ENCODE peak calls at places on chromosomes 2 and 18, in seven cellular contexts. B is OCI-LY7, K is A549, E is GM23338, L is IMR-90, M is neural progenitor cell, X is ascending aorta. H is an unnamed sample.

GRCh38 chr2:216082805-216083204 is 1.1 kb downstream of the TMEM169 start:
- DNase-seq in B (peak; percentile 26), K (peak; percentile 14), E (peak; percentile 45), L (peak; percentile 9), M (peak; percentile 32), X (no peak), H (peak; percentile 51)

GRCh38 chr2:68045337-68045736 is 17.5 kb downstream of the C1D start:
- DNase-seq in B (no peak), K (no peak), E (no peak), L (no peak), M (no peak), X (no peak), H (peak; percentile 28)

GRCh38 chr2:217162533-217162932 is 302.7 kb upstream of the TNP1 start:
- DNase-seq in B (no peak), K (no peak), E (no peak), L (peak; percentile 99), M (peak; percentile 19), X (no peak), H (no peak)

GRCh38 chr2:191020742-191021381 is 6.9 kb upstream of the STAT1 start:
- DNase-seq in B (no peak), K (peak; percentile 67), E (no peak), L (peak; percentile 93), M (no peak), X (no peak), H (no peak)

GRCh38 chr2:232568161-232568560 is 17.7 kb downstream of the EIF4E2 start:
- DNase-seq in B (no peak), K (peak; percentile 21), E (no peak), L (peak; percentile 84), M (no peak), X (no peak), H (no peak)

GRCh38 chr18:46706968-46707367 is 49.9 kb downstream of the ST8SIA5 start:
- DNase-seq in B (no peak), K (no peak), E (peak; percentile 37), L (no peak), M (no peak), X (no peak), H (no peak)

GRCh38 chr2:96271995-96272394 is 6.0 kb downstream of the CIAO1 start:
- DNase-seq in B (no peak), K (peak; percentile 26), E (no peak), L (no peak), M (no peak), X (no peak), H (no peak)

GRCh38 chr2:131023758-131024157 is 69.5 kb downstream of the FAM168B start:
- DNase-seq in B (no peak), K (no peak), E (no peak), L (no peak), M (no peak), X (no peak), H (no peak)

GRCh38 chr2:178359192-178359912 is 91.6 kb downstream of the PRKRA start:
- DNase-seq in B (no peak), K (no peak), E (no peak), L (no peak), M (no peak), X (no peak), H (no peak)

GRCh38 chr18:10070581-10071000 is 156.8 kb downstream of the VAPA start:
- DNase-seq in B (no peak), K (no peak), E (no peak), L (peak; percentile 43), M (no peak), X (no peak), H (no peak)

GRCh38 chr2:9707008-9707407 is 76.2 kb upstream of the YWHAQ start:
- DNase-seq in B (no peak), K (no peak), E (no peak), L (no peak), M (no peak), X (no peak), H (no peak)

GRCh38 chr2:220191031-220191430 is 563.6 kb downstream of the SLC4A3 start:
- DNase-seq in B (no peak), K (no peak), E (no peak), L (peak; percentile 28), M (no peak), X (no peak), H (no peak)

GRCh38 chr18:52715961-52716360 is 376.0 kb downstream of the DCC start:
- DNase-seq in B (no peak), K (no peak), E (no peak), L (no peak), M (no peak), X (no peak), H (no peak)

GRCh38 chr2:46943881-46944798 is 28.5 kb upstream of the MCFD2 start:
- DNase-seq in B (peak; percentile 69), K (no peak), E (no peak), L (no peak), M (no peak), X (no peak), H (no peak)

GRCh38 chr2:152925540-152926448 is 207.4 kb downstream of the ARL6IP6 start:
- DNase-seq in B (peak; percentile 56), K (peak; percentile 75), E (peak; percentile 92), L (no peak), M (peak; percentile 86), X (no peak), H (peak; percentile 56)

GRCh38 chr2:126894585-126895182 is 4.0 kb upstream of the TEX51 start:
- DNase-seq in B (no peak), K (no peak), E (no peak), L (no peak), M (no peak), X (no peak), H (no peak)

GRCh38 chr2:240507060-240507777 is 50.6 kb downstream of the ANKMY1 start:
- DNase-seq in B (no peak), K (no peak), E (no peak), L (no peak), M (no peak), X (no peak), H (no peak)

GRCh38 chr2:113709022-113709421 is 47.4 kb downstream of the SLC35F5 start:
- DNase-seq in B (no peak), K (no peak), E (no peak), L (no peak), M (no peak), X (no peak), H (no peak)

GRCh38 chr2:158953454-158953853 is 15.0 kb upstream of the TANC1 start:
- DNase-seq in B (no peak), K (no peak), E (no peak), L (peak; percentile 80), M (no peak), X (no peak), H (no peak)

GRCh38 chr2:120915670-120916069 is 180.0 kb downstream of the GLI2 start:
- DNase-seq in B (no peak), K (no peak), E (no peak), L (peak; percentile 37), M (no peak), X (no peak), H (peak; percentile 64)

GRCh38 chr2:137945229-137945628 is 19.0 kb upstream of the HNMT start:
- DNase-seq in B (no peak), K (no peak), E (no peak), L (no peak), M (no peak), X (no peak), H (no peak)

GRCh38 chr18:35592298-35592697 is 10.8 kb downstream of the GALNT1 start:
- DNase-seq in B (peak; percentile 79), K (no peak), E (no peak), L (no peak), M (no peak), X (no peak), H (no peak)

GRCh38 chr18:7459851-7460774 is 107.0 kb upstream of the PTPRM start:
- DNase-seq in B (no peak), K (no peak), E (peak; percentile 11), L (no peak), M (peak; percentile 18), X (no peak), H (no peak)

GRCh38 chr2:196171946-196172345 is 568 bp upstream of the STK17B start:
- DNase-seq in B (no peak), K (no peak), E (no peak), L (no peak), M (no peak), X (no peak), H (no peak)

GRCh38 chr2:196171248-196171871 is at the start of gene STK17B:
- DNase-seq in B (peak; percentile 97), K (peak; percentile 93), E (peak; percentile 96), L (peak; percentile 91), M (peak; percentile 97), X (peak; percentile 78), H (peak; percentile 98)

GRCh38 chr2:196174424-196174823 is 3.0 kb upstream of the STK17B start:
- DNase-seq in B (peak; percentile 69), K (no peak), E (peak; percentile 14), L (no peak), M (no peak), X (no peak), H (no peak)

GRCh38 chr2:196172976-196173375 is 1.6 kb upstream of the STK17B start:
- DNase-seq in B (no peak), K (no peak), E (no peak), L (no peak), M (no peak), X (no peak), H (no peak)

GRCh38 chr2:196173505-196173904 is 2.1 kb upstream of the STK17B start:
- DNase-seq in B (no peak), K (no peak), E (no peak), L (peak; percentile 23), M (no peak), X (no peak), H (no peak)
- H3K4me3 ChIP-seq in B (peak overlapping the region; percentile 98), K (no peak overlapping the region), E (no peak overlapping the region), L (no peak overlapping the region), M (no peak overlapping the region), X (no peak overlapping the region), H (no peak overlapping the region)

GRCh38 chr18:22032392-22032961 is 136.9 kb upstream of the GATA6 start:
- DNase-seq in B (no peak), K (peak; percentile 86), E (no peak), L (peak; percentile 92), M (peak; percentile 27), X (no peak), H (no peak)
- H3K4me1 ChIP-seq in B (no peaks in the 10 kb centered on the region), K (peaks cover 17% of the 10 kb centered on the region), E (no peaks in the 10 kb centered on the region), L (no peaks in the 10 kb centered on the region), M (peaks cover 21% of the 10 kb centered on the region), X (no peaks in the 10 kb centered on the region), H (no peaks in the 10 kb centered on the region)

DNA sequence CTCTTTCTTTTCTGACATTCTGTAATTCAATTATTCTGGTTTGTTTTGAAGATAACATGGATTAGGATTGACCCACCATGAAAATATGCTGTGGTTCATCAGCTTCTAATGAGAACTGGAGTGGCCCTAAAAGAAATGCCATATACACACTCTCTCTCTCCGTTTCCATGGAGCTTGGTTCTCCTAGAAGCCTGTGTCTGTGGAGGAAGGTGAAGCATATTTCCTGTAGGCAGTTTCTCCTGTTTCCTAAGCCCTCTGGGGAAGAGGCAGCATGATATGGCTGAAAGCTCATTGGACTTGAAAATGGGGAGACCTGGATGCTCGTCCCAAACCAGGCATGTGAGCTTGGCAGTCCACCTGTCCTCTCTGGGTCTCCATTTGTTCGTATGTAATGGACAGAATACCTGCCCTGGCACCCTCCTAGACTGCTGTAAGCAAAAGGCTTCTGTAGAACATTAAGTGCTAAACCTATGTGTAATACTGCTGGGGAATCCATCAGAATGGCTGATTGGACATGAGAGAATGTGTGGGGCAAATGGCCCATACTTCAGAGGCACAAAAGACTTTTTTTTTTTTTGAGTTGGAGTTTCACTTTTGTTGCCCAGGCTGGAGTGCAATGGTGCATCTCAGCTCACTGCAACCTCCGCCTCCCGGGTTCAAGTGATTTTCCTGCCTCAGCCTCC is 75.3 kb upstream of the PPP1CB start:
- DNase-seq in B (no peak), K (no peak), E (no peak), L (no peak), M (no peak), X (no peak), H (no peak)
- TF ChIP-seq CTCF in B (no peak), K (no peak), E (no peak), L (no peak), M (no peak), X (no peak), H (no peak)

GRCh38 chr2:157430266-157430665 is 13.6 kb downstream of the CYTIP start:
- DNase-seq in B (no peak), K (no peak), E (no peak), L (no peak), M (no peak), X (no peak), H (no peak)
- H3K4me3 ChIP-seq in B (no peak overlapping the region), K (no peak overlapping the region), E (no peak overlapping the region), L (no peak overlapping the region), M (no peak overlapping the region), X (no peak overlapping the region), H (no peak overlapping the region)